ENCODE peak calls at places on chromosome 6, in eight cellular contexts. One of them, this sample, is unnamed. For H3K4me1, the result is how much of the 10 kb centered on the place peaks cover.

GRCh38 chr6:131459005-131459404 is 114.0 kb upstream of the ARG1 start:
- DNase-seq in OCI-LY7: no peak
- DNase-seq in IMR-90: no peak
- DNase-seq in lower lobe of right lung: no peak
- DNase-seq in hepatocyte: no peak
- DNase-seq in PC-9: no peak
- DNase-seq in breast epithelium: no peak
- DNase-seq in heart left ventricle: no peak
- DNase-seq in this sample: no peak

GRCh38 chr6:147017153-147017552 is 187.1 kb upstream of the STXBP5 start:
- DNase-seq in lower lobe of right lung: no peak
- DNase-seq in breast epithelium: no peak
- DNase-seq in heart left ventricle: no peak
- DNase-seq in IMR-90: no peak
- DNase-seq in OCI-LY7: no peak
- DNase-seq in PC-9: no peak
- DNase-seq in hepatocyte: no peak
- DNase-seq in this sample: no peak

GRCh38 chr6:31652925-31653724 is 664 bp upstream of the BAG6 start:
- DNase-seq in lower lobe of right lung: peak
- DNase-seq in hepatocyte: peak
- DNase-seq in breast epithelium: peak
- DNase-seq in PC-9: no peak
- DNase-seq in heart left ventricle: peak
- DNase-seq in IMR-90: no peak
- DNase-seq in OCI-LY7: peak
- DNase-seq in this sample: peak

GRCh38 chr6:21586300-21586699 is 7.3 kb upstream of the SOX4 start:
- DNase-seq in OCI-LY7: no peak
- DNase-seq in heart left ventricle: no peak
- DNase-seq in PC-9: no peak
- DNase-seq in hepatocyte: no peak
- DNase-seq in breast epithelium: no peak
- DNase-seq in lower lobe of right lung: no peak
- DNase-seq in IMR-90: no peak
- DNase-seq in this sample: no peak

GRCh38 chr6:137728386-137729349 is 138.4 kb upstream of the TNFAIP3 start:
- DNase-seq in IMR-90: peak
- DNase-seq in OCI-LY7: no peak
- DNase-seq in heart left ventricle: peak
- DNase-seq in hepatocyte: peak
- DNase-seq in breast epithelium: peak
- DNase-seq in lower lobe of right lung: no peak
- DNase-seq in PC-9: peak
- DNase-seq in this sample: no peak

GRCh38 chr6:45132059-45132458 is 196.1 kb upstream of the RUNX2 start:
- DNase-seq in breast epithelium: no peak
- DNase-seq in PC-9: no peak
- DNase-seq in lower lobe of right lung: no peak
- DNase-seq in heart left ventricle: no peak
- DNase-seq in IMR-90: no peak
- DNase-seq in hepatocyte: no peak
- DNase-seq in OCI-LY7: no peak
- DNase-seq in this sample: no peak

GRCh38 chr6:45837541-45838200 is 178.0 kb downstream of the CLIC5 start:
- DNase-seq in OCI-LY7: no peak
- DNase-seq in lower lobe of right lung: no peak
- DNase-seq in PC-9: no peak
- DNase-seq in IMR-90: no peak
- DNase-seq in breast epithelium: no peak
- DNase-seq in heart left ventricle: no peak
- DNase-seq in hepatocyte: no peak
- DNase-seq in this sample: no peak

GRCh38 chr6:135181333-135182119 is 418 bp downstream of the MYB start:
- DNase-seq in IMR-90: no peak
- DNase-seq in hepatocyte: peak
- DNase-seq in OCI-LY7: peak
- DNase-seq in heart left ventricle: no peak
- DNase-seq in lower lobe of right lung: no peak
- DNase-seq in PC-9: peak
- DNase-seq in breast epithelium: no peak
- DNase-seq in this sample: no peak

GRCh38 chr6:49252901-49253300 is 210.2 kb downstream of the MMUT start:
- DNase-seq in breast epithelium: no peak
- DNase-seq in heart left ventricle: no peak
- DNase-seq in OCI-LY7: no peak
- DNase-seq in PC-9: no peak
- DNase-seq in IMR-90: no peak
- DNase-seq in lower lobe of right lung: no peak
- DNase-seq in hepatocyte: no peak
- DNase-seq in this sample: no peak

GRCh38 chr6:128767150-128767549 is 115.8 kb upstream of the LAMA2 start:
- DNase-seq in PC-9: no peak
- DNase-seq in IMR-90: no peak
- DNase-seq in heart left ventricle: no peak
- DNase-seq in lower lobe of right lung: no peak
- DNase-seq in hepatocyte: no peak
- DNase-seq in OCI-LY7: no peak
- DNase-seq in breast epithelium: no peak
- DNase-seq in this sample: no peak

GRCh38 chr6:78390066-78390465 is 477.3 kb upstream of the IRAK1BP1 start:
- DNase-seq in heart left ventricle: no peak
- DNase-seq in hepatocyte: peak
- DNase-seq in IMR-90: no peak
- DNase-seq in breast epithelium: no peak
- DNase-seq in OCI-LY7: no peak
- DNase-seq in lower lobe of right lung: no peak
- DNase-seq in PC-9: no peak
- DNase-seq in this sample: no peak

GRCh38 chr6:39794231-39794630 is 2.1 kb downstream of the DAAM2 start:
- DNase-seq in hepatocyte: no peak
- DNase-seq in PC-9: no peak
- DNase-seq in IMR-90: no peak
- DNase-seq in breast epithelium: no peak
- DNase-seq in OCI-LY7: no peak
- DNase-seq in lower lobe of right lung: no peak
- DNase-seq in heart left ventricle: no peak
- DNase-seq in this sample: no peak

GRCh38 chr6:44977406-44977740 is 350.8 kb upstream of the RUNX2 start:
- DNase-seq in OCI-LY7: no peak
- DNase-seq in lower lobe of right lung: no peak
- DNase-seq in breast epithelium: no peak
- DNase-seq in PC-9: no peak
- DNase-seq in hepatocyte: no peak
- DNase-seq in heart left ventricle: no peak
- DNase-seq in IMR-90: no peak
- DNase-seq in this sample: no peak

GRCh38 chr6:158501638-158502592 is 58.0 kb upstream of the TMEM181 start:
- DNase-seq in OCI-LY7: no peak
- DNase-seq in heart left ventricle: no peak
- DNase-seq in hepatocyte: no peak
- DNase-seq in breast epithelium: no peak
- DNase-seq in lower lobe of right lung: no peak
- DNase-seq in IMR-90: no peak
- DNase-seq in PC-9: no peak
- DNase-seq in this sample: no peak

DNA sequence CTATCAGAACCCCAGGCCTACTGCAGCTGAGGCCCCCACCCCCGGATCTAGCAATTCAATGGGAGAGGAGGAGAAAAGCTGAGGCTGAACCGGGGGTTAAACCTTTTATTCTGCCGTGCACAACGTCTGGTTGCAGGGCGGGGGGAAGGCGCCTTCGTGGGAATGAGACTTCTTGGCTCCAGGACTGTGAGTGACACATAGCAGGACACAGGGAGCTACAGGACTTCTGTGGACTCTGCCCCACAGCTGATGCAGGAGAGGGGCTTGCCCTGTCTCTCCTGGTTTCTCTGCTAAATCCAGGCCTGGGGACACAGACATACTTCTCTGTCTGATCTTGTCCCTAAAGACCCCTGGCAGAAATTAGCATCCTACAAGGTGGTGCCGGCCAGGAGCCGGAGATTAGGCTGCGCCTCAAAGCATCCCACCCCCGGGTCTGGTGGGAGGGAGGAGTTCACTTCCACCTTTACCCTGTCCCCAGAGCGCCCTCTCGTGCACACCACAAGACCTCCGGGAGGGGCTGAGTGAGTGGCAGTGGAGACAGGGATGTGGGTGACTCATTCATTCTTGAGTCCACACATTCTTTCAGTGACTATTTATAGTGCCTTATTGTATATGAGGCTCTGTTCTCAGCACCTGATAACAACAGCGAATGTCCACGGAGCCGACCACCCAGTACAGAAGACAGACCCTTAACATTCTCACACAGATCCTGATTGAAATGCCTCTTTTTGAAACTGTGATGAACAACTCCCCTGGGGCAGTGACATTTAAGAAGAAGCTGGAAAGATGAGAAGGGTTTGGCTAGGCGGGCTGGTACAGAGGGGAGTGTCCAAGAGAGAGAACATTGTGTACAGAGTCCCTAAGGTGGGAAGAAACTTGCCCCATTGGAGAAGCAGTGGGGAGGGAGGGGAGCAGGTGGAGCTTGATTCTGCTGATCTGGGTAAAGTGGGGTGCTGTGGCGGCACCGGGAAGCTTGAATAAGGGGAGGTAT is 38.9 kb downstream of the GMPR start:
- DNase-seq in OCI-LY7: peak
- DNase-seq in PC-9: peak
- DNase-seq in breast epithelium: peak
- DNase-seq in heart left ventricle: peak
- DNase-seq in hepatocyte: peak
- DNase-seq in IMR-90: peak
- DNase-seq in lower lobe of right lung: peak
- DNase-seq in this sample: peak
- TF ChIP-seq CTCF in OCI-LY7: peak
- TF ChIP-seq CTCF in PC-9: peak
- TF ChIP-seq CTCF in breast epithelium: no peak
- TF ChIP-seq CTCF in heart left ventricle: peak
- TF ChIP-seq CTCF in hepatocyte: peak
- TF ChIP-seq CTCF in IMR-90: peak
- TF ChIP-seq CTCF in lower lobe of right lung: peak
- TF ChIP-seq CTCF in this sample: no peak

GRCh38 chr6:30325150-30325872 is 1.4 kb upstream of the TRIM39 start:
- DNase-seq in hepatocyte: peak
- DNase-seq in heart left ventricle: peak
- DNase-seq in breast epithelium: peak
- DNase-seq in lower lobe of right lung: peak
- DNase-seq in IMR-90: peak
- DNase-seq in PC-9: no peak
- DNase-seq in OCI-LY7: peak
- DNase-seq in this sample: peak

GRCh38 chr6:30321692-30322388 is 4.9 kb upstream of the TRIM39 start:
- DNase-seq in IMR-90: peak
- DNase-seq in PC-9: no peak
- DNase-seq in lower lobe of right lung: no peak
- DNase-seq in heart left ventricle: no peak
- DNase-seq in breast epithelium: no peak
- DNase-seq in hepatocyte: no peak
- DNase-seq in OCI-LY7: no peak
- DNase-seq in this sample: no peak

GRCh38 chr6:30325873-30326445 is 768 bp upstream of the TRIM39 start:
- DNase-seq in OCI-LY7: peak
- DNase-seq in heart left ventricle: no peak
- DNase-seq in IMR-90: no peak
- DNase-seq in hepatocyte: peak
- DNase-seq in lower lobe of right lung: no peak
- DNase-seq in PC-9: peak
- DNase-seq in breast epithelium: no peak
- DNase-seq in this sample: peak

GRCh38 chr6:30322527-30323501 is 3.9 kb upstream of the TRIM39 start:
- DNase-seq in breast epithelium: no peak
- DNase-seq in OCI-LY7: no peak
- DNase-seq in heart left ventricle: no peak
- DNase-seq in PC-9: no peak
- DNase-seq in IMR-90: peak
- DNase-seq in hepatocyte: no peak
- DNase-seq in lower lobe of right lung: no peak
- DNase-seq in this sample: no peak

GRCh38 chr6:30323806-30324205 is 2.9 kb upstream of the TRIM39 start:
- DNase-seq in hepatocyte: no peak
- DNase-seq in breast epithelium: no peak
- DNase-seq in IMR-90: no peak
- DNase-seq in heart left ventricle: no peak
- DNase-seq in lower lobe of right lung: no peak
- DNase-seq in PC-9: no peak
- DNase-seq in OCI-LY7: no peak
- DNase-seq in this sample: no peak
- H3K4me1 ChIP-seq in hepatocyte: under half
- H3K4me1 ChIP-seq in breast epithelium: under half
- H3K4me1 ChIP-seq in IMR-90: under half
- H3K4me1 ChIP-seq in heart left ventricle: under half
- H3K4me1 ChIP-seq in lower lobe of right lung: under half
- H3K4me1 ChIP-seq in PC-9: under half
- H3K4me1 ChIP-seq in OCI-LY7: under half
- H3K4me1 ChIP-seq in this sample: under half

GRCh38 chr6:16405349-16405865 is 167.0 kb downstream of the GMPR start:
- DNase-seq in lower lobe of right lung: no peak
- DNase-seq in heart left ventricle: no peak
- DNase-seq in breast epithelium: no peak
- DNase-seq in OCI-LY7: no peak
- DNase-seq in PC-9: no peak
- DNase-seq in hepatocyte: no peak
- DNase-seq in IMR-90: no peak
- DNase-seq in this sample: no peak

GRCh38 chr6:16404456-16404855 is 166.1 kb downstream of the GMPR start:
- DNase-seq in breast epithelium: no peak
- DNase-seq in hepatocyte: no peak
- DNase-seq in lower lobe of right lung: no peak
- DNase-seq in PC-9: no peak
- DNase-seq in IMR-90: no peak
- DNase-seq in OCI-LY7: no peak
- DNase-seq in heart left ventricle: no peak
- DNase-seq in this sample: no peak

GRCh38 chr6:16401868-16402267 is 163.5 kb downstream of the GMPR start:
- DNase-seq in IMR-90: no peak
- DNase-seq in heart left ventricle: no peak
- DNase-seq in OCI-LY7: no peak
- DNase-seq in lower lobe of right lung: no peak
- DNase-seq in breast epithelium: no peak
- DNase-seq in PC-9: no peak
- DNase-seq in hepatocyte: no peak
- DNase-seq in this sample: no peak

GRCh38 chr6:16402501-16402900 is 164.1 kb downstream of the GMPR start:
- DNase-seq in breast epithelium: no peak
- DNase-seq in lower lobe of right lung: no peak
- DNase-seq in PC-9: no peak
- DNase-seq in heart left ventricle: no peak
- DNase-seq in OCI-LY7: no peak
- DNase-seq in hepatocyte: peak
- DNase-seq in IMR-90: no peak
- DNase-seq in this sample: no peak

GRCh38 chr6:16403831-16404230 is 165.4 kb downstream of the GMPR start:
- DNase-seq in lower lobe of right lung: no peak
- DNase-seq in OCI-LY7: no peak
- DNase-seq in PC-9: no peak
- DNase-seq in breast epithelium: no peak
- DNase-seq in hepatocyte: no peak
- DNase-seq in heart left ventricle: no peak
- DNase-seq in IMR-90: peak
- DNase-seq in this sample: no peak
- TF ChIP-seq CTCF in lower lobe of right lung: no peak
- TF ChIP-seq CTCF in OCI-LY7: peak
- TF ChIP-seq CTCF in PC-9: peak
- TF ChIP-seq CTCF in breast epithelium: no peak
- TF ChIP-seq CTCF in hepatocyte: peak
- TF ChIP-seq CTCF in heart left ventricle: no peak
- TF ChIP-seq CTCF in IMR-90: peak
- TF ChIP-seq CTCF in this sample: no peak

GRCh38 chr6:36850001-36850400 is 10.8 kb upstream of the CPNE5 start:
- DNase-seq in lower lobe of right lung: no peak
- DNase-seq in IMR-90: no peak
- DNase-seq in PC-9: no peak
- DNase-seq in heart left ventricle: no peak
- DNase-seq in breast epithelium: no peak
- DNase-seq in OCI-LY7: no peak
- DNase-seq in hepatocyte: no peak
- DNase-seq in this sample: no peak
- H3K4me1 ChIP-seq in lower lobe of right lung: under half
- H3K4me1 ChIP-seq in IMR-90: under half
- H3K4me1 ChIP-seq in PC-9: under half
- H3K4me1 ChIP-seq in heart left ventricle: half or more
- H3K4me1 ChIP-seq in breast epithelium: under half
- H3K4me1 ChIP-seq in OCI-LY7: under half
- H3K4me1 ChIP-seq in hepatocyte: under half
- H3K4me1 ChIP-seq in this sample: under half

This sample was measured in left lung.